ENCODE peak calls at places on chromosomes 3 and 15, in ten cellular contexts. M is NCI-H2171; X is GM12865; F is DMS 273 treated with DMSO at 0.1 percent for 48 hours; Q is H54; P is activated CD4-positive, CD25-positive, alpha-beta regulatory T cell treated with anti-CD3 and anti-CD28 coated beads, Interleukin-2, amount 50 U/mL, for 16 hours; A is endodermal cell; J is stimulated activated CD4-positive, alpha-beta T cell treated with anti-CD3 and anti-CD28 coated beads, Interleukin-2, amount 100 ng/mL, for 24 hours; B is SK-N-MC; S is head of caudate nucleus. N is an unnamed sample.

GRCh38 chr15:93982226-93982641 is 249.1 kb upstream of the MCTP2 start:
- DNase-seq in M (no peak), X (no peak), F (no peak), Q (no peak), P (no peak), A (no peak), J (no peak), B (no peak), S (no peak), N (no peak)

GRCh38 chr3:177640319-177640997 is 443.2 kb upstream of the TBL1XR1 start:
- DNase-seq in M (no peak), X (peak; percentile 25), F (no peak), Q (no peak), P (no peak), A (peak; percentile 48), J (no peak), B (no peak), S (no peak), N (no peak)

GRCh38 chr3:152151216-152151874 is 117.4 kb upstream of the MBNL1 start:
- DNase-seq in M (no peak), X (peak; percentile 38), F (no peak), Q (no peak), P (no peak), A (peak; percentile 69), J (no peak), B (no peak), S (no peak), N (no peak)

GRCh38 chr3:120568198-120568523 is 28.0 kb upstream of the NDUFB4 start:
- DNase-seq in M (no peak), X (no peak), F (no peak), Q (no peak), P (no peak), A (peak; percentile 66), J (no peak), B (no peak), S (no peak), N (no peak)

GRCh38 chr15:51144021-51144532 is 49.4 kb upstream of the TNFAIP8L3 start:
- DNase-seq in M (peak; percentile 21), X (no peak), F (no peak), Q (peak; percentile 9), P (no peak), A (no peak), J (no peak), B (no peak), S (no peak), N (peak; percentile 73)

GRCh38 chr3:197261164-197261509 is 37.3 kb downstream of the DLG1 start:
- DNase-seq in M (no peak), X (no peak), F (no peak), Q (no peak), P (no peak), A (no peak), J (no peak), B (no peak), S (no peak), N (no peak)

GRCh38 chr15:83289160-83289559 is 4.7 kb upstream of the BNC1 start:
- DNase-seq in M (no peak), X (no peak), F (no peak), Q (no peak), P (no peak), A (no peak), J (no peak), B (no peak), S (no peak), N (no peak)

GRCh38 chr15:40340740-40341400 is at the start of gene CCDC9B:
- DNase-seq in M (peak; percentile 90), X (no peak), F (peak; percentile 70), Q (peak; percentile 65), P (no peak), A (no peak), J (no peak), B (no peak), S (peak; percentile 91), N (peak; percentile 63)

GRCh38 chr3:9216736-9217135 is 32.7 kb downstream of the SRGAP3 start:
- DNase-seq in M (no peak), X (no peak), F (no peak), Q (no peak), P (no peak), A (no peak), J (no peak), B (no peak), S (no peak), N (no peak)

GRCh38 chr3:116441652-116442051 is 3.6 kb downstream of the LSAMP start:
- DNase-seq in M (no peak), X (no peak), F (no peak), Q (no peak), P (no peak), A (no peak), J (no peak), B (no peak), S (peak; percentile 29), N (no peak)

GRCh38 chr3:16464499-16465150 is 48.9 kb downstream of the RFTN1 start:
- DNase-seq in M (no peak), X (no peak), F (no peak), Q (no peak), P (no peak), A (no peak), J (no peak), B (no peak), S (no peak), N (no peak)

GRCh38 chr3:47161983-47162694 is 1.8 kb downstream of the SETD2 start:
- DNase-seq in M (no peak), X (no peak), F (no peak), Q (no peak), P (no peak), A (no peak), J (no peak), B (no peak), S (no peak), N (no peak)

N was measured in K562.